ENCODE peak calls at places on chromosomes 13 and 19, in seven cellular contexts. R, K, W, M, O, F and C are unnamed samples.

GRCh38 chr13:35984776-35985453 is 146.3 kb downstream of the DCLK1 start:
- DNase-seq in K (no peak), W (no peak), O (no peak), F (peak), M (no peak), R (no peak), C (no peak)

GRCh38 chr13:69737129-69737935 is 370.3 kb upstream of the ATXN8OS start:
- DNase-seq in F (no peak), O (no peak), M (no peak), K (no peak), R (no peak), W (no peak), C (no peak)

GRCh38 chr13:111167290-111167689 is 52.2 kb downstream of the ARHGEF7 start:
- DNase-seq in F (no peak), K (no peak), O (no peak), M (no peak), W (no peak), R (no peak), C (no peak)

GRCh38 chr19:10439588-10439987 is 19.2 kb downstream of the PDE4A start:
- DNase-seq in R (no peak), K (no peak), F (no peak), O (no peak), M (no peak), W (no peak), C (no peak)

GRCh38 chr19:52735734-52736133 is 890 bp upstream of the ZNF611 start:
- DNase-seq in F (peak), K (no peak), W (no peak), M (no peak), R (peak), O (no peak), C (no peak)

GRCh38 chr19:1495799-1496713 is 5.1 kb downstream of the REEP6 start:
- DNase-seq in O (no peak), K (no peak), M (no peak), F (no peak), R (no peak), W (no peak), C (no peak)

GRCh38 chr13:23851106-23851505 is 38.1 kb downstream of the MIPEP start:
- DNase-seq in W (no peak), F (no peak), O (no peak), K (no peak), M (no peak), R (no peak), C (no peak)

GRCh38 chr13:63625869-63626268 is 2210.2 kb upstream of the PCDH20 start:
- DNase-seq in K (no peak), W (no peak), R (no peak), F (no peak), O (no peak), M (no peak), C (peak)

GRCh38 chr13:22812793-22813192 is 368.0 kb upstream of the SGCG start:
- DNase-seq in W (no peak), O (no peak), R (peak), F (no peak), K (no peak), M (no peak), C (no peak)

GRCh38 chr19:30074096-30074495 is 132.1 kb downstream of the URI1 start:
- DNase-seq in M (no peak), F (no peak), R (no peak), K (no peak), O (no peak), W (no peak), C (no peak)

GRCh38 chr19:38564981-38565685 is 52.6 kb downstream of the MAP4K1 start:
- DNase-seq in W (no peak), O (no peak), F (peak), K (no peak), M (no peak), R (no peak), C (peak)

GRCh38 chr13:29429496-29429895 is 166.0 kb downstream of the SLC7A1 start:
- DNase-seq in W (no peak), O (no peak), F (no peak), R (no peak), M (no peak), K (no peak), C (no peak)

GRCh38 chr13:107864543-107865460 is 350.5 kb downstream of the LIG4 start:
- DNase-seq in W (no peak), K (no peak), R (no peak), O (no peak), F (peak), M (no peak), C (peak)

GRCh38 chr19:11881151-11881800 is 6.3 kb upstream of the ZNF69 start:
- DNase-seq in F (peak), O (no peak), W (peak), R (peak), K (peak), M (no peak), C (peak)

GRCh38 chr19:27774827-27775226 is 1438.1 kb downstream of the UQCRFS1 start:
- DNase-seq in K (no peak), M (no peak), R (no peak), O (no peak), W (no peak), F (peak), C (peak)

GRCh38 chr13:93473441-93474270 is 247.0 kb downstream of the GPC6 start:
- DNase-seq in O (no peak), R (no peak), F (no peak), M (no peak), W (no peak), K (no peak), C (no peak)

GRCh38 chr13:35293579-35293978 is 182.9 kb downstream of the MAB21L1 start:
- DNase-seq in F (no peak), O (no peak), W (no peak), M (no peak), R (no peak), K (no peak), C (no peak)

GRCh38 chr19:21569497-21569870 is 64.1 kb downstream of the ZNF429 start:
- DNase-seq in O (no peak), W (peak), K (peak), F (no peak), M (peak), R (no peak), C (no peak)

GRCh38 chr19:4108767-4109625 is 14.9 kb downstream of the MAP2K2 start:
- DNase-seq in O (no peak), R (no peak), F (no peak), W (peak), K (peak), M (no peak), C (no peak)

GRCh38 chr13:114077938-114078335 is 54.5 kb downstream of the RASA3 start:
- DNase-seq in O (no peak), K (no peak), M (no peak), R (peak), W (no peak), F (peak), C (no peak)

GRCh38 chr13:105219636-105220035 is 1315.8 kb downstream of the EFNB2 start:
- DNase-seq in K (no peak), F (no peak), O (no peak), M (no peak), R (no peak), W (no peak), C (no peak)

GRCh38 chr13:112131740-112132113 is 64.8 kb downstream of the SOX1 start:
- DNase-seq in W (no peak), R (no peak), O (no peak), K (no peak), F (no peak), M (no peak), C (no peak)

GRCh38 chr19:48510421-48511268 is 990 bp downstream of the LMTK3 start:
- DNase-seq in K (peak), R (peak), W (peak), O (no peak), F (peak), M (no peak), C (peak)